ENCODE peak calls at places on chromosomes 11 and 22, in four cellular contexts. G is WTC11, X is fibroblast of mammary gland, V is mucosa of descending colon. C is an unnamed sample.

GRCh38 chr22:23678133-23678532 is 12.7 kb upstream of the RGL4 start:
- DNase-seq in X (no peak), V (no peak), G (no peak), C (no peak)

GRCh38 chr22:40051322-40051721 is 56.6 kb downstream of the FAM83F start:
- DNase-seq in V (no peak), G (no peak), X (no peak), C (no peak)

GRCh38 chr11:73157141-73158010 is 15.3 kb upstream of the FCHSD2 start:
- DNase-seq in X (peak), G (no peak), V (no peak), C (no peak)

GRCh38 chr11:123062892-123063395 is 1.0 kb upstream of the HSPA8 start:
- DNase-seq in X (peak), G (no peak), V (no peak), C (no peak)

GRCh38 chr11:106233191-106233590 is 155.7 kb downstream of the AASDHPPT start:
- DNase-seq in G (no peak), X (no peak), V (no peak), C (no peak)

GRCh38 chr11:131675489-131675888 is 305.1 kb downstream of the NTM start:
- DNase-seq in V (no peak), X (peak), G (no peak), C (peak)

GRCh38 chr11:58867556-58867955 is 23.1 kb upstream of the GLYATL2 start:
- DNase-seq in X (no peak), G (no peak), V (no peak), C (no peak)

GRCh38 chr11:68528630-68529029 is 68.1 kb downstream of the PPP6R3 start:
- DNase-seq in X (no peak), G (no peak), V (no peak), C (no peak)

GRCh38 chr11:7278314-7278917 is 26.7 kb downstream of the SYT9 start:
- DNase-seq in G (peak), V (no peak), X (peak), C (no peak)

GRCh38 chr11:9802291-9802861 is 138.5 kb downstream of the SWAP70 start:
- DNase-seq in X (peak), G (no peak), V (no peak), C (no peak)

GRCh38 chr11:4851033-4851432 is 2.0 kb upstream of the OR51S1 start:
- DNase-seq in G (no peak), X (no peak), V (no peak), C (no peak)

GRCh38 chr11:34208266-34209135 is 103.1 kb downstream of the NAT10 start:
- DNase-seq in G (no peak), V (no peak), X (peak), C (no peak)

GRCh38 chr11:134725939-134726639 is 314.0 kb upstream of the B3GAT1 start:
- DNase-seq in G (peak), V (peak), X (no peak), C (no peak)
- TF ChIP-seq CTCF in G (no peak), V (no peak), X (no peak), C (no peak)

GRCh38 chr11:66951927-66952337 is 6.3 kb downstream of the PC start:
- DNase-seq in X (peak), V (peak), G (no peak), C (no peak)
- TF ChIP-seq CTCF in X (no peak), V (no peak), G (no peak), C (no peak)

DNA sequence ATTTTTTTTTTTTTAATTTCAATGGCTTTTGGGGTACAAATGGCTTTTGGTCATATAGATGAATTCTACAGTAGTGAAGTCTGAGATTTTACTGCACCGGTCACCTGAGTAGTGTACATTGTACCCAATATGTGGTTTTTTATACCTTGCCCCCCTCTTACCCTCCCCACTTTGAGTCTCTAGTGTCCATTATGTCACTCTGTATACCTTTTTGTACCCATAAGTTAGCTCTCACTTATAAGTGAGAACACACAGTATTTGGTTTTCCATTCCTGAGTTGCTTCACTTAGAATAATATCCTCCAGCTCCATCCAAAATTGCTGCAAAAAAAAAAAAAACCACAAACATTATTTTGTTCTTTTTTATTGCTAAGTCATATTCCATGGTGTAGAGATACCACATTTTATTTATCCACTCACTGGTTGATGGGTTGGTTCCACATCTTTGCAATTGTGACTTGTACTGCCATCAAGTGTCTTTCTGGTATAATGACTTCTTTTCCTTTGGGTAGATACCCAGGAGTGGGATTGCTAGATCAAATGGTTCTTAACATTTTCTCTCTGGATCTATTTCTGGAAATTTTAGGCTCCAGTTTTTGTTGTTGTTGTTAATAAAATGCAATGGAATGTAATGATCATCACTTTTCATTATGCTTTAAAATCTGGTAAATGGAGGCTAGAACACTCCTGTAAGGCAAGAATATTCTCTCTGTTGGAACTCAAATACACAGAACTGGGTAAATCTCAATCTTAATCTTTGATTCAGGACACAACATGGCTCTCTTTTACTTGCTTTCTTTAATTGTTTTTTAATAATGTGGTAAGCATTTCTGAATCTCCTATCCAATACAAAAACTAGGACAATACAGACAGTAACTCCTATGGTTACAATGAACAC is 10.3 kb downstream of the NEAT1 start:
- DNase-seq in X (peak), V (no peak), G (no peak), C (no peak)
- TF ChIP-seq CTCF in X (no peak), V (no peak), G (no peak), C (no peak)

GRCh38 chr22:46835693-46836092 is 73.2 kb downstream of the TBC1D22A start:
- DNase-seq in V (no peak), G (no peak), X (no peak), C (no peak)

GRCh38 chr22:46830841-46831240 is 68.4 kb downstream of the TBC1D22A start:
- DNase-seq in V (no peak), G (no peak), X (no peak), C (no peak)

GRCh38 chr22:46835288-46835687 is 72.8 kb downstream of the TBC1D22A start:
- DNase-seq in V (no peak), G (no peak), X (no peak), C (no peak)

GRCh38 chr22:46830001-46830715 is 67.7 kb downstream of the TBC1D22A start:
- DNase-seq in X (peak), V (no peak), G (no peak), C (no peak)

DNA sequence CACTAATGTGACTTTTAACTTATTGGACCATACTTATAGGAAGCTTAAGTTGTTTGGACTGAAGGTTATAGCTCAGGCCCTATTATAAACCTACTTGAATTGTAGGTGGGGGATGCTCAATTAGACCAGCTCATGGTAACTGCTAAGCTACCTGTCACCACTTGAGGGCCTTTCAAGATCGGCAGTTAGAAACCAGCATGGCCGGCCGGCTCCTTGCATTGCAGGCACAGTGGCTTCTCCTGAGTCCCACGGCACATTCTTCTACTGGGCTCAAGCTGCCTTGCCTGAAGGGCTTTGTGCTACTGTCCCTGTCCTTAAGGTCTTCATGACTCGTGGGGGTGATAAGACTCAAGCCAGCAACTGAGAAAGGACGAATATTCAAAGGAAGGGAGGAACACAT is 70.8 kb downstream of the TBC1D22A start:
- DNase-seq in G (peak), V (no peak), X (no peak), C (no peak)
- TF ChIP-seq CTCF in G (no peak), V (no peak), X (no peak), C (peak)

DNA sequence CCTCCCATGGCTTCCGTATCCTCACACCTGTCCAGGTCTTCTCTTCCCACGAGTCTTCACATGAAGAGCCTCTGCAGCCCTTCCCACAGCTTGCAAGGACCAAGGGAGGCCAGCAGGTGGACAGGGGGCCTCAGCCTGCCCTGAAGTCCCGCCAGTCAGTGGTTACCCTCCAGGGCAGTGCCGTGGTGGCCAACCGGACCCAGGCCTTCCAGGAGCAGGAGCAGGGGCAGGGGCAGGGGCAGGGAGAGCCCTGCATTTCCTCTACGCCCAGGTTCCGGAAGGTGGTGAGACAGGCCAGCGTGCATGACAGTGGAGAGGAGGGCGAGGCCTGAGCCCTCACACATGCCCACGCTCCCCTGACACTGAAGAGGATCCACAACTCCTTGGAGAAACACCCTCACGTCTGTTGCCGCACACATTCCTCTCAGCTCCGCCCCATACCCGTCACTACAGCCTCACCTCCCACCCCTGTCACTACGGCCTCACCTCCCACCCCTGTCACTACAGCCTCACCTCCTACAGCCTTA is 8.3 kb downstream of the SSH3 start:
- DNase-seq in X (no peak), G (no peak), V (no peak), C (no peak)
- TF ChIP-seq CTCF in X (no peak), G (no peak), V (no peak), C (no peak)

GRCh38 chr11:75011872-75012271 is 23.1 kb downstream of the NEU3 start:
- DNase-seq in X (no peak), G (no peak), V (no peak), C (no peak)

GRCh38 chr11:75011357-75011756 is 22.6 kb downstream of the NEU3 start:
- DNase-seq in G (no peak), X (no peak), V (no peak), C (no peak)

GRCh38 chr11:75013051-75013450 is 24.3 kb downstream of the NEU3 start:
- DNase-seq in V (no peak), G (no peak), X (peak), C (no peak)

DNA sequence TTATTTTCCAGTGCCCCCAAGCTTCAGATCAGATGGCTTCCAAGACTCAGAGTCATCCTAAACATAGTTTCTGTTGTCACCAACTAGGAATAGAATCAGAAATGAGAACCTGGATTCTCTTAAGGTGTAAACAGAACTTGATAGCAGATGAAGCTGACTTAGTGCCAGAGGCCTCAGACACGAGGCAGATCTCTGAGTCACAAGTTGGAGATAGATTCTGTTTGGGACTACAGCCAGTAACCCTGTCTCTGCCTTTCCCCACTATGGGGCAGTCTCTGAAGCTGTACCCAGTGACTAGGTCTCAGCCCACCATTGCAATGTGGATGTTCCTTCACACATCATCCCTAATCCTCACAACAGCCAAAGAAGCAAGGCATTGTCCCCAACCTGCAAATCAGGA is 25.4 kb downstream of the NEU3 start:
- DNase-seq in G (no peak), X (peak), V (no peak), C (no peak)
- TF ChIP-seq CTCF in G (no peak), X (peak), V (no peak), C (no peak)

DNA sequence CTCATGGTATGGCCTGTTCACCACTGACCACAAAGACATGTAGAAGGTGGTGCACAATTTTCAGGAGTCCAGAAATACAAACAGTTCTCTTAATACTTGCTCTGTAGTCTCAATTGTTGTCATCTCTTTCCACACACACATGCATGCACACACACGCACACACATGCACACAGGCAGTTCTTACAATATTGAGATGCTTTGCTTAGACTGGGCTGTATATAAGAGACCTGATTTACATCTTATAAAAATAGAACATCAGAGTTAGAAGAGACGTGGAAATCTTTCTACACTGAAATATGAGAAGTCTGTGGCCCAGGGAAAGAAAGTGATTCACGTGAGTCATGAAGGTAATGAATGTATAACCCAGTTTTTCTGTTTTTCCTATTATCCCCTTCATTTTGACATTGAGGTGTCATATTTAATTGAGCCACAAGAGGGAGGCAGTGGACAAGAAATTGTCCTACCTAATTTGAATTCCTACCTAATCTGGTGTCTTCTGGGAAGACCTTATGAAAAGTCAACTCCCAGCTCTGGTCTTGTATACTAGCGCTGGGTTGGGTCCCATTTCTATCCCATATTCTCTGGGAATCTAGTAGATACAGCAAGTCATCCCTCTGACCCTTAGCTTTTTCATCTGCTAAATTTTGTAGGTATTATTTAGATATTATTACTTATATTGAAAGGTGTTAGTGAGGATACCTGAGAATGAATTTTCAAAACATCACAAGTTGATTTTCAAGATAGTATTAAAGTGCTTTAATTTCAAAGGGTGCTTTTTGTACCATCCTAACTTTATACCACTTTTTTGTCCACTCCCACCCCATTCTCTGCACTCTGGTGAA is 14.9 kb upstream of the MS4A4A start:
- DNase-seq in X (peak), V (no peak), G (no peak), C (no peak)
- TF ChIP-seq CTCF in X (peak), V (peak), G (peak), C (no peak)

GRCh38 chr22:31618471-31619176 is 43.4 kb downstream of the PISD start:
- DNase-seq in G (no peak), X (no peak), V (no peak), C (no peak)
- TF ChIP-seq CTCF in G (no peak), X (no peak), V (no peak), C (no peak)

DNA sequence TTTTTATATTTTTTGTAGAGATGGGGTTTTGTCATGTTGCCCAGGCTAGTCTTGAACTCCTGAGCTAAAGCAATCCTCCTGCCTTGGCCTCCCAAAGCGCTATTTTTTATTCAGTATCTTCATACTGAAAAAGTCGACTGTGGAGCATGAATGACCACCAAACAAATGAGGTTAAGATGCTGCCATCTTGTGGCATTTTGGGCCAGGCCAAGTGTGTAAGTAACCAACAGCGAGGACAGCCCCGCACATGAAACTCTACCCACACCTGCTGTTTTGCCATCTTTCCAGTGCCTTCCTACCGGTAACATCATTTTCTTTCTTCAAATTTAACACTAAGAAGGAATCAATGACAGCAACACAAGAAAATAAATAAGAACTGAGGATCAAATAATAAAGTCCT is 32.2 kb upstream of the AQP11 start:
- DNase-seq in V (no peak), G (peak), X (peak), C (no peak)
- TF ChIP-seq CTCF in V (no peak), G (no peak), X (peak), C (no peak)

DNA sequence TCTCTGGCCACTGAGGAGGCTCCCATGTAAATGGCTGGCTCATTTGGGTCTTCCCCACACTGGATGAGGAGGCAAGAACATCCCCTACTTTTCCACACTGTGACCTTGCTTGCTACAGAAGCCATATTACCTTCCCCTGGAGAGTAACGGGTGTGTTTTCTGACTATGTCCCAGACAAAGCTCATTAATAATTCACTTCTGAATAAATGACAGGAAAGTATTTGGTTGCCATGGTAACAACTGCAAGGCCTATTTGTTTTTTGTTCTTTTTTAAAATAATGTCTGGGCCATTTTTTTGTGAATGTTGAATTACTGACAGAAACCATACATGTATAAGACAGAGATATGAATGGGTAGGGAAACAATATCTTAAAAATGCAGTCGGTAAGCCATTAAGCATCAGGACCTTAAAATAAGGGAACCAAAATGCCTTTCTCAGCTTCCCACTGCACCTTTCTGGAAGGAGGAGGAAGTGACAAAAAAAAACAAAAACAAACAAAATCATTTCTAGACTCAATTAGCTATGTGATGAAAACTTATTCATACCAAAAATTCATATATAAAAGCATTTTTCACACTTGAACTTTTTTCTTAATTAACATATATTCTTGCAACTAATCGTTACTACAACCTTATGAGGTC is 31.9 kb downstream of the SLC1A2 start:
- DNase-seq in G (no peak), X (peak), V (no peak), C (no peak)
- TF ChIP-seq CTCF in G (no peak), X (peak), V (no peak), C (peak)

C was measured in suprapubic skin.